ENCODE peak calls at places on chromosomes 5 and 9, in nine cellular contexts. Q is tibial artery, T is astrocyte of the cerebellum, W is brain microvascular endothelial cell, Z is colonic mucosa, G is cardiac muscle cell, E is left ventricle myocardium inferior, S is astrocyte of the spinal cord, O is mucosa of descending colon. R is an unnamed sample.

GRCh38 chr5:135990518-135991240 is 35.9 kb upstream of the LECT2 start:
- DNase-seq in T (no peak), Z (no peak), O (no peak), E (no peak), Q (no peak), G (no peak), W (no peak), S (no peak), R (no peak)

GRCh38 chr5:18465833-18466681 is 831.8 kb downstream of the TAF11L14 start:
- DNase-seq in S (peak), T (peak), O (no peak), Z (peak), W (peak), E (no peak), G (peak), Q (no peak), R (peak)

GRCh38 chr5:9739135-9739534 is 109.0 kb upstream of the TAS2R1 start:
- DNase-seq in T (no peak), W (no peak), Q (no peak), G (no peak), Z (no peak), S (no peak), O (no peak), E (no peak), R (no peak)

GRCh38 chr9:124297553-124297905 is 39.8 kb downstream of the NEK6 start:
- DNase-seq in O (no peak), T (peak), Z (no peak), Q (no peak), E (peak), S (peak), G (no peak), W (peak), R (peak)

GRCh38 chr5:96026334-96027065 is 64.8 kb upstream of the ELL2 start:
- DNase-seq in Q (no peak), E (no peak), Z (no peak), T (no peak), W (peak), G (no peak), S (peak), O (no peak), R (no peak)

GRCh38 chr5:32583582-32584232 is 1.6 kb upstream of the SUB1 start:
- DNase-seq in T (no peak), S (no peak), Q (no peak), O (no peak), E (no peak), Z (no peak), G (no peak), W (no peak), R (no peak)

GRCh38 chr9:116990592-116990991 is 303.5 kb downstream of the TRIM32 start:
- DNase-seq in E (no peak), Q (no peak), W (no peak), G (no peak), O (no peak), Z (no peak), T (no peak), S (no peak), R (no peak)

GRCh38 chr5:172541764-172542120 is 87.4 kb upstream of the SH3PXD2B start:
- DNase-seq in Q (peak), W (no peak), S (no peak), O (no peak), E (no peak), G (no peak), T (no peak), Z (peak), R (no peak)

GRCh38 chr9:132141364-132141947 is 20.4 kb upstream of the NTNG2 start:
- DNase-seq in O (no peak), T (no peak), Q (no peak), W (no peak), S (peak), E (no peak), Z (no peak), G (no peak), R (no peak)

GRCh38 chr9:116605904-116606341 is 81.2 kb upstream of the TRIM32 start:
- DNase-seq in Z (no peak), E (peak), Q (no peak), S (no peak), O (no peak), T (no peak), G (no peak), W (no peak), R (no peak)

GRCh38 chr5:93583799-93584530 is 943 bp downstream of the NR2F1 start:
- DNase-seq in S (no peak), Q (no peak), G (peak), W (no peak), O (peak), E (no peak), Z (no peak), T (no peak), R (no peak)

GRCh38 chr9:97557606-97558095 is 56.2 kb downstream of the TMOD1 start:
- DNase-seq in G (no peak), Q (peak), W (no peak), T (no peak), E (peak), Z (peak), O (no peak), S (no peak), R (no peak)

GRCh38 chr5:77046416-77047073 is 16.3 kb downstream of the AGGF1 start:
- DNase-seq in G (no peak), W (no peak), Q (no peak), S (no peak), O (no peak), Z (no peak), E (no peak), T (no peak), R (no peak)

GRCh38 chr9:34987160-34988040 is 2.1 kb upstream of the DNAJB5 start:
- DNase-seq in Q (peak), W (no peak), E (no peak), S (no peak), G (no peak), T (no peak), O (no peak), Z (no peak), R (no peak)

GRCh38 chr9:136250676-136251075 is 5.1 kb upstream of the QSOX2 start:
- DNase-seq in Z (no peak), W (no peak), S (no peak), G (no peak), Q (no peak), T (no peak), E (no peak), O (no peak), R (no peak)

GRCh38 chr5:56669534-56670483 is 145.5 kb upstream of the MAP3K1 start:
- DNase-seq in Z (peak), T (no peak), Q (no peak), W (no peak), O (no peak), S (no peak), E (peak), G (peak), R (no peak)

GRCh38 chr5:127229185-127229889 is 61.3 kb upstream of the MEGF10 start:
- DNase-seq in W (no peak), E (peak), T (no peak), O (peak), Z (peak), Q (peak), S (peak), G (peak), R (no peak)

GRCh38 chr9:121868611-121869010 is 217.2 kb downstream of the DAB2IP start:
- DNase-seq in W (no peak), E (no peak), Q (no peak), T (no peak), S (no peak), Z (no peak), G (no peak), O (no peak), R (no peak)

GRCh38 chr5:79613571-79613970 is 1.3 kb downstream of the TENT2 start:
- DNase-seq in S (no peak), G (no peak), T (no peak), O (no peak), E (no peak), Q (no peak), Z (no peak), W (no peak), R (no peak)

GRCh38 chr9:36141288-36141687 is 4.8 kb downstream of the GLIPR2 start:
- DNase-seq in W (no peak), T (no peak), E (no peak), O (no peak), Q (no peak), S (no peak), Z (no peak), G (peak), R (no peak)

GRCh38 chr9:90872835-90873294 is 71.2 kb downstream of the SYK start:
- DNase-seq in O (no peak), E (no peak), T (no peak), W (no peak), G (no peak), Q (no peak), Z (no peak), S (no peak), R (no peak)

GRCh38 chr5:176359658-176360057 is 1.9 kb downstream of the KIAA1191 start:
- DNase-seq in W (no peak), G (no peak), E (no peak), Z (no peak), T (no peak), S (no peak), O (no peak), Q (peak), R (no peak)

GRCh38 chr5:135027699-135028615 is 6.1 kb downstream of the PITX1 start:
- DNase-seq in S (no peak), T (no peak), Q (no peak), E (no peak), G (no peak), Z (no peak), W (no peak), O (no peak), R (no peak)

GRCh38 chr9:109267555-109267954 is 53.3 kb downstream of the EPB41L4B start:
- DNase-seq in Q (no peak), S (no peak), E (no peak), O (no peak), G (no peak), W (no peak), Z (no peak), T (no peak), R (no peak)

GRCh38 chr5:57493034-57493433 is 10.4 kb upstream of the ACTBL2 start:
- DNase-seq in T (peak), W (no peak), O (no peak), G (no peak), E (no peak), Z (no peak), Q (no peak), S (peak), R (no peak)

GRCh38 chr5:94157704-94158608 is 416.6 kb upstream of the POU5F2 start:
- DNase-seq in O (no peak), S (no peak), Z (no peak), T (no peak), W (no peak), G (no peak), E (no peak), Q (no peak), R (no peak)

GRCh38 chr9:89153618-89154017 is 25.0 kb downstream of the SHC3 start:
- DNase-seq in O (no peak), E (no peak), G (no peak), S (peak), Z (no peak), T (no peak), W (peak), Q (no peak), R (peak)

GRCh38 chr5:103186152-103186551 is 66.1 kb downstream of the PPIP5K2 start:
- DNase-seq in Q (no peak), T (no peak), S (no peak), E (no peak), Z (no peak), G (no peak), O (no peak), W (no peak), R (no peak)

GRCh38 chr5:7190727-7191126 is 205.2 kb upstream of the ADCY2 start:
- DNase-seq in E (no peak), O (no peak), G (no peak), T (no peak), S (no peak), Q (no peak), W (no peak), Z (no peak), R (no peak)

GRCh38 chr9:93664549-93665120 is 88.3 kb downstream of the PHF2 start:
- DNase-seq in S (no peak), E (peak), T (no peak), O (peak), Q (peak), W (no peak), G (no peak), Z (no peak), R (no peak)

GRCh38 chr9:27154923-27155322 is 45.9 kb downstream of the TEK start:
- DNase-seq in Z (no peak), G (peak), E (no peak), O (no peak), S (peak), Q (no peak), W (peak), T (peak), R (peak)

GRCh38 chr5:149537374-149537959 is 13.8 kb downstream of the CSNK1A1 start:
- DNase-seq in O (no peak), G (no peak), E (no peak), Z (no peak), Q (no peak), W (no peak), S (no peak), T (peak), R (no peak)

GRCh38 chr5:139660105-139660915 is 12.2 kb downstream of the CXXC5 start:
- DNase-seq in T (no peak), O (peak), E (peak), S (peak), Z (peak), Q (peak), W (no peak), G (no peak), R (peak)

GRCh38 chr9:138047469-138048040 is 170.0 kb downstream of the CACNA1B start:
- DNase-seq in S (no peak), G (peak), W (no peak), T (no peak), O (no peak), Z (peak), E (no peak), Q (peak), R (no peak)

GRCh38 chr9:86041331-86041741 is 58.0 kb downstream of the GOLM1 start:
- DNase-seq in G (peak), T (peak), W (no peak), O (no peak), Q (no peak), E (no peak), S (peak), Z (no peak), R (no peak)

GRCh38 chr5:135571210-135571609 is 7.6 kb downstream of the CXCL14 start:
- DNase-seq in E (no peak), Z (no peak), S (no peak), O (no peak), Q (no peak), T (no peak), W (no peak), G (no peak), R (no peak)

GRCh38 chr9:97632406-97632991 is 669 bp downstream of the TSTD2 start:
- DNase-seq in G (peak), Q (no peak), S (no peak), O (peak), E (peak), T (peak), Z (peak), W (peak), R (peak)

GRCh38 chr9:76729116-76729515 is 35.1 kb upstream of the PCA3 start:
- DNase-seq in E (no peak), Q (no peak), S (no peak), O (no peak), T (no peak), Z (no peak), W (no peak), G (no peak), R (no peak)

GRCh38 chr9:89642789-89643188 is 38.0 kb downstream of the GADD45G start:
- DNase-seq in W (no peak), T (peak), S (no peak), Q (no peak), G (no peak), O (no peak), Z (no peak), E (no peak), R (no peak)

GRCh38 chr5:118968406-118968911 is 19.9 kb downstream of the DTWD2 start:
- DNase-seq in E (no peak), S (no peak), T (no peak), Q (no peak), W (no peak), G (no peak), Z (no peak), O (no peak), R (no peak)

GRCh38 chr5:118967059-118967508 is 21.3 kb downstream of the DTWD2 start:
- DNase-seq in G (no peak), Q (no peak), Z (no peak), S (no peak), O (no peak), E (no peak), T (no peak), W (peak), R (no peak)

GRCh38 chr5:118963169-118963568 is 25.2 kb downstream of the DTWD2 start:
- DNase-seq in Q (no peak), O (no peak), Z (no peak), G (no peak), W (no peak), T (no peak), S (no peak), E (no peak), R (no peak)

GRCh38 chr5:118965913-118966312 is 22.4 kb downstream of the DTWD2 start:
- DNase-seq in Z (no peak), W (no peak), T (no peak), S (no peak), G (no peak), O (no peak), E (no peak), Q (no peak), R (no peak)

DNA sequence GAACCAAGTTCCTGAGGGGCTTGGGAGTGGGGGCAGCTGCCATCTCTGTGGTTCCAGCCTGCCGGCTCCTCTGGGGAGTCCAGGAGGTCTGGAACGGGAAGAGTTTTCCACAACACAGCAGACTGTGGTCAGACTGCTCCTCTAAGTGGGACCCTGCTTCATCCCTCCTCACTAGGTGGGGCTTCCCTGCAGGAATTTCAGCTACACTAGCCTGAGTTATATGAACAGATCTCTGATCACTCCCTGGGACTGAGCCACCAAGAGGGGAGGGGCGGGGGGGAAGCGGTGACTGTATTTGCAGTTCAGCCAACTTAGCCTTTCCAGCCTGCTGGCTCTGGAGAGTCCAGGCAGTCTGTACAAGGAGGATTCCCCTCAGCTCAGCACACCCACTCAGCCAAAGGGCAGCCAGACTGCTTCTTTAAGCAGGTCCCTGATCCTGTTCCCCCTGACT is 19.4 kb downstream of the DTWD2 start:
- DNase-seq in S (peak), O (no peak), E (no peak), G (no peak), Q (no peak), Z (no peak), W (peak), T (peak), R (no peak)
- H3K4me3 ChIP-seq in S (no peak), O (no peak), E (no peak), G (no peak), Q (no peak), Z (no peak), W (no peak), T (no peak), R (no peak)

DNA sequence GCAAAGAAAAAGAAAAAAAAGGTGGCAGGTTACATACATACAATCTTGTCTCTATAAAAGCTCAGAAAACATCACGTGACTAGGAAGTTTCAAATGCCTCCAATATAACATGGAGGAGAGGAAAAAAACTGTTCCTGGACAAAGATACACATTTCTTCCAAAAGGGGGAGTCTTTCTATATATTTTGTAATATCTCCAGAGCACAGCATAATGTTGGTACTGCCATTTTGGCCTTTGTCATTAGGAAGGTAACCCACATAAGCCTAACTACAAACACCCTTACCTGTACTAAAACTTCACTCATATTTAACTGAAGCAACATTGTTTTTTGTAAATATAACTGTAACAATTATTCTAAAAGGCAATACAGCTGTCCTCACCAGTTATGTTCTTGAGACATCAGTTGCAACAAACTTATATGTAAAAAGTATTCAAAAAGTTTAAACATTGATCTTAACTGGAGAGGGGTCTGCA is 1.2 kb upstream of the BTF3 start:
- DNase-seq in E (no peak), O (no peak), Q (no peak), G (peak), T (peak), W (peak), Z (no peak), S (peak), R (peak)
- TF ChIP-seq CTCF in E (no peak), O (no peak), Q (no peak), G (peak), T (peak), W (peak), Z (peak), S (peak), R (peak)

GRCh38 chr5:179342577-179342976 is 2.7 kb downstream of the ADAMTS2 start:
- DNase-seq in W (peak), O (no peak), Z (no peak), E (no peak), Q (peak), G (peak), T (no peak), S (no peak), R (no peak)
- H3K4me3 ChIP-seq in W (peak), O (no peak), Z (no peak), E (peak), Q (peak), G (no peak), T (no peak), S (no peak), R (no peak)

GRCh38 chr5:65760504-65761275 is 38.7 kb downstream of the NLN start:
- DNase-seq in T (peak), G (no peak), Q (no peak), S (peak), Z (peak), W (peak), E (no peak), O (peak), R (no peak)
- TF ChIP-seq CTCF in T (peak), G (peak), Q (no peak), S (peak), Z (no peak), W (peak), E (peak), O (no peak), R (no peak)

GRCh38 chr5:50711280-50711679 is 44.8 kb downstream of the PARP8 start:
- DNase-seq in O (peak), E (no peak), S (peak), T (no peak), G (no peak), W (peak), Z (peak), Q (no peak), R (no peak)
- H3K4me3 ChIP-seq in O (no peak), E (peak), S (no peak), T (no peak), G (no peak), W (no peak), Z (no peak), Q (no peak), R (no peak)

DNA sequence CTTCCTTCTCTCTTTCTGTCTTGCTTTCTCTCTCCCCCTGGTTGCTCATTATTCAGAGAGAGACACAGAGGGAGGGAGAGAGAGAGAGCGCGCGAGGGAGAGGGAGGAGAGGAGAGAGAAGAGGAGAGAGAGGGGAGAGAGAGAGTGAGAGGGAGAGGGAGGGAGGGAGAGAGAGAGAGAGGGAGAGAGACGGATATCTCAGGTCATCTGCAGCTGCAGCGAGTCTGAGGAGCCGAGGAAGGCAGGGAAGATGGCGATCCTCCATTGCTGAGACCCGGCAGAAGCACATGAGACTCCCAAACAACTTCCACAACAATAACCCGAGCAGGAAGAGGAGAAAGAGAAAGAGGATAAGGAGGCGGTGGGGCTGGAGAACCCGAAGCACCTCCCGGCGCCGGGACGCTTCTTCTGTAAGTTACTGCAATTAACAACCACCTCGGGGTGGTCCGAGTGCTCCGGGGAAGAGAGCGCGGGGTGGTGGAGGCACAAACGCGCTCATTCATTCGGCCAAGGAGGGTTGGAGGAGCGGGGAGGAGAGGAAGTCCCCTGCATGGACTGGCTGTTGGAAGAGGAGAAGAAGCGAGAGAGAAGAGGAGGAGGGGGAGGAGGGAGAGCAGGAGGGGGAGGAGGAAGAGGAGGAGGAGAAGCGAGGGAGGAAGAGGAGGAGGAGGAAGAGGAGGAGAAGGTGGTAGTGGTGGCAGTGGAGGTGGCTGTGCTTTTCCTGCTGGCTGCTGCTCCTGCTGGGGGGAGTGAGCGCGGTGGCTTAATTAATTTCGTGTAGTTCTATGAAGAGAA is at the start of gene ZNF462:
- DNase-seq in Q (peak), T (no peak), Z (peak), G (peak), O (peak), S (peak), W (peak), E (peak), R (no peak)
- TF ChIP-seq CTCF in Q (no peak), T (no peak), Z (no peak), G (no peak), O (no peak), S (no peak), W (no peak), E (no peak), R (no peak)

GRCh38 chr5:100898504-100899346 is 4.4 kb downstream of the ST8SIA4 start:
- DNase-seq in W (no peak), O (no peak), T (no peak), Z (no peak), E (no peak), G (no peak), S (no peak), Q (no peak), R (no peak)
- H3K4me3 ChIP-seq in W (no peak), O (no peak), T (no peak), Z (no peak), E (no peak), G (no peak), S (no peak), Q (no peak), R (no peak)

R was measured in retinal pigment epithelial cell.